ENCODE peak calls at places on chromosomes 3 and 15, in six cellular contexts. Q is OCI-LY7; W is fibroblast of lung; J is GM13976; D is activated CD8-positive, alpha-beta T cell treated with anti-CD3 and anti-CD28 coated beads for 36 hours; P is psoas muscle. N is an unnamed sample.
A peak's percentile ranks its signal among the peaks of the same experiment; 100 is the strongest.

GRCh38 chr15:63350178-63350621 is 31.4 kb downstream of the CA12 start:
- DNase-seq in Q (no peak), W (no peak), J (no peak), D (no peak), P (peak; percentile 76), N (no peak)

GRCh38 chr3:13111173-13111873 is 38.1 kb upstream of the IQSEC1 start:
- DNase-seq in Q (peak; percentile 44), W (no peak), J (no peak), D (no peak), P (no peak), N (no peak)

GRCh38 chr3:171556574-171557145 is 96.5 kb upstream of the TNIK start:
- DNase-seq in Q (no peak), W (peak; percentile 36), J (no peak), D (no peak), P (no peak), N (peak; percentile 55)

GRCh38 chr3:25558796-25559195 is 105.9 kb downstream of the TOP2B start:
- DNase-seq in Q (no peak), W (peak; percentile 89), J (no peak), D (no peak), P (no peak), N (no peak)

GRCh38 chr15:95557226-95558046 is 773.1 kb upstream of the NR2F2 start:
- DNase-seq in Q (no peak), W (peak; percentile 96), J (no peak), D (no peak), P (no peak), N (peak; percentile 92)

GRCh38 chr3:73226026-73226425 is 164.6 kb downstream of the EBLN2 start:
- DNase-seq in Q (no peak), W (peak; percentile 34), J (no peak), D (no peak), P (no peak), N (no peak)

GRCh38 chr3:197555281-197556261 is at the start of gene BDH1:
- DNase-seq in Q (peak; percentile 68), W (no peak), J (peak; percentile 82), D (peak; percentile 85), P (peak; percentile 65), N (peak; percentile 41)

GRCh38 chr3:188956839-188957489 is 214.8 kb upstream of the TPRG1 start:
- DNase-seq in Q (peak; percentile 74), W (peak; percentile 62), J (no peak), D (no peak), P (no peak), N (peak; percentile 71)

GRCh38 chr3:31176045-31176444 is 281.6 kb upstream of the GADL1 start:
- DNase-seq in Q (no peak), W (no peak), J (no peak), D (no peak), P (no peak), N (no peak)

GRCh38 chr3:141996437-141996836 is 120.0 kb downstream of the ATP1B3 start:
- DNase-seq in Q (no peak), W (peak; percentile 19), J (no peak), D (no peak), P (no peak), N (no peak)

GRCh38 chr3:15932348-15933300 is 134.8 kb upstream of the ANKRD28 start:
- DNase-seq in Q (no peak), W (no peak), J (no peak), D (no peak), P (no peak), N (no peak)

GRCh38 chr3:101070260-101071121 is 77.3 kb upstream of the ABI3BP start:
- DNase-seq in Q (peak; percentile 45), W (peak; percentile 8), J (peak; percentile 35), D (peak; percentile 80), P (peak; percentile 70), N (peak; percentile 52)

GRCh38 chr3:20023663-20024417 is 11.8 kb upstream of the PP2D1 start:
- DNase-seq in Q (peak; percentile 32), W (no peak), J (no peak), D (no peak), P (no peak), N (no peak)

GRCh38 chr3:102114264-102114979 is 265.1 kb downstream of the NFKBIZ start:
- DNase-seq in Q (no peak), W (no peak), J (no peak), D (peak; percentile 74), P (no peak), N (no peak)

GRCh38 chr15:93033434-93034045 is 55.5 kb downstream of the RGMA start:
- DNase-seq in Q (no peak), W (no peak), J (peak; percentile 23), D (no peak), P (no peak), N (no peak)

GRCh38 chr15:85479071-85479647 is 98.8 kb downstream of the AKAP13 start:
- DNase-seq in Q (no peak), W (peak; percentile 89), J (no peak), D (no peak), P (no peak), N (no peak)

GRCh38 chr3:40211579-40211978 is 97.9 kb upstream of the EIF1B start:
- DNase-seq in Q (no peak), W (peak; percentile 11), J (no peak), D (no peak), P (no peak), N (peak; percentile 74)

GRCh38 chr15:45150997-45151396 is 21.2 kb downstream of the DUOX1 start:
- DNase-seq in Q (no peak), W (no peak), J (no peak), D (no peak), P (no peak), N (no peak)

GRCh38 chr3:27720029-27720518 is 2.0 kb downstream of the EOMES start:
- DNase-seq in Q (no peak), W (no peak), J (no peak), D (no peak), P (no peak), N (no peak)

GRCh38 chr3:131988209-131988608 is 46.6 kb downstream of the CPNE4 start:
- DNase-seq in Q (no peak), W (no peak), J (no peak), D (no peak), P (no peak), N (no peak)

GRCh38 chr15:72195101-72195511 is 2.5 kb downstream of the GRAMD2A start:
- DNase-seq in Q (no peak), W (no peak), J (no peak), D (no peak), P (no peak), N (no peak)

GRCh38 chr15:64354683-64355558 is 1.1 kb downstream of the CSNK1G1 start:
- DNase-seq in Q (no peak), W (no peak), J (no peak), D (no peak), P (no peak), N (no peak)

GRCh38 chr3:37319784-37320183 is 145.4 kb upstream of the LRRFIP2 start:
- DNase-seq in Q (no peak), W (peak; percentile 43), J (no peak), D (no peak), P (no peak), N (no peak)

GRCh38 chr15:29686445-29687203 is 135.6 kb downstream of the TJP1 start:
- DNase-seq in Q (no peak), W (no peak), J (no peak), D (no peak), P (no peak), N (no peak)

DNA sequence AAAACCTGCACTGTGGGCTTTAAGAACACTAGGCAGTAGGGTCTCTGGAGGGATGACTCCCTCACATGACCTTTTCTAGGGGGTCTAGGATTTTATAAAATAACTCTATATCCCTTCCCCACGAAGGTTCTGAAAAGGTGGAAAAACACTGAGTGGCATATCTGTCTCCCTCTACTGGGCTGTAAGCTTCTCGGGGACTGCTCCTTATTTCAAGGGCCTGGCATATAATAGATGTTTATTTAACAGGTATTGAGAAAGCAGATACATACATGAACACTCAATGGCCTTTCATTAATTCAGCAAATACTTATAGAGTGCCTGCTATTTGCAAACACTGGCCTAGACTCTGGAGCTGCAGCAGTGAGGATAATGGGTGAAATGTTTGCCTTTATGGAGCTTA is 146.2 kb upstream of the WNT5A start:
- DNase-seq in Q (no peak), W (no peak), J (no peak), D (no peak), P (no peak), N (no peak)
- TF ChIP-seq CTCF in Q (peak; percentile 51), W (no peak), J (no peak), D (no peak), P (no peak), N (no peak)

DNA sequence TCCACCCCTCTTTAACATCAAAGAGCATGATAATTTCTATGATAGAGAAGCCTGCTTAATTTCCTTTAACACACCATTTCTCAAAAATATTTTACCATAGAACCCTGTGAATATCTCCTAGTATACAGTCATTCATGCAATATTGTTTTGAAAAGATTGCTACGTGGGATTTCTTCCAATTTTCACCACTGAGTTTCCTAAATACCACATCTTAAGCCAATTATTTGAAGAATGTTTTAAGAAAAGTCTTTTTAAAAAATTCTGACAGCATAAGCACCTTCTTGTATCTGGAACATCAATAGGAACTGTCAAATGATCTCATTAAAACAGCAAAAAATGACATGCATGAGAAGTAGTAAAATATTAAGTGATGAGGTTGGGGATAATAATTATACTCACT is 1126.7 kb downstream of the TUSC7 start:
- DNase-seq in Q (no peak), W (peak; percentile 52), J (no peak), D (no peak), P (no peak), N (no peak)
- TF ChIP-seq CTCF in Q (no peak), W (no peak), J (no peak), D (no peak), P (no peak), N (no peak)

DNA sequence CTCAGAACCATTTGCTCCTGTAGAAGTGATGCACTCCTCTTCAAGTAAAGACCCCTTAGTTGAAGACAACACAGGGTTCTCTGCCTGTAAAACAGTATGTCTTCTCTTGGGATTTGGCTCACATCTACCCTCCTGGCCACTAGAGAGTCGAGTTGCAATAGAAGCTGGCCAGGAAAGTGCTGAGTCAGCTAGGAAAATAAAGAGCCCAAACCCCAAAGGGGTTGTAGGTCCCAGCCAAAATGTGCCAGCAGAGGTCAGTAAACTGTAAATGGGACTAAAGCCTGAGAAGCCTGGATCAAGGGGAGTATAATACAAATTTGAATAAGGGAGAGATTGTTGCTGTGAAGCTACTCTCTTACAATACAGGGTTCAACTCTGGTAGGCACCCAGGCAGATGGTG is 37.2 kb upstream of the THBS1 start:
- DNase-seq in Q (no peak), W (no peak), J (no peak), D (no peak), P (no peak), N (peak; percentile 34)
- TF ChIP-seq CTCF in Q (no peak), W (no peak), J (no peak), D (no peak), P (no peak), N (no peak)

DNA sequence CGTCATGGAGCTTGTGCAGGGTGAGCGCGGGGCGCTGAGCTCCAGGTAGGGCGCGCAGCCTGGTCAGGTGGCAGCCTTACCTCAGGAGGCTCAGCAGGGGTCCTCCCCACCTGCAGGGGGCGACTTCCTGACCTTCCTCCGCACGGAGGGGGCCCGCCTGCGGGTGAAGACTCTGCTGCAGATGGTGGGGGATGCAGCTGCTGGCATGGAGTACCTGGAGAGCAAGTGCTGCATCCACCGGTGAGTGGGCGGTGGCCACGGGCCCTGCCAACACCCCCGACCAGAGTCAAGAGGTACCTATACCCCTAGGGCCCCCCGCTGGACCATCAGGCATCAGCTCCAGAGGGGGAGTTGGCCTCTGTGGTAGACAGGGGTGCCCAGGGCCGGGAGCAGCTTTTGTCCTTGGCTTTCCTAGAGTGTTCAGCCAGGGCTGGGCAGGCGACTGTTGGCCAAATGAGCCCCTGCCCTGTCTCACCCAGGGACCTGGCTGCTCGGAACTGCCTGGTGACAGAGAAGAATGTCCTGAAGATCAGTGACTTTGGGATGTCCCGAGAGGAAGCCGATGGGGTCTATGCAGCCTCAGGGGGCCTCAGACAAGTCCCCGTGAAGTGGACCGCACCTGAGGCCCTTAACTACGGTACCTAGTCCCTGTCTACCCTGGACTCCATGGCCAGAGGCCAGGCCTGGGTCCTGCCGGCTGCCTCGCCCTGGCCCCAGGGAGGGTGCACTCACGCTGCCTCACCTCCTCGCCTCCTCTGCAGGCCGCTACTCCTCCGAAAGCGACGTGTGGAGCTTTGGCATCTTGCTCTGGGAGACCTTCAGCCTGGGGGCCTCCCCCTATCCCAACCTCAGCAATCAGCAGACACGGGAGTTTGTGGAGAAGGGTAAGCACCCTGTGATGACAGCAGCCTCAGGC is 9.1 kb downstream of the FES start:
- DNase-seq in Q (peak; percentile 83), W (no peak), J (no peak), D (peak; percentile 37), P (no peak), N (no peak)
- TF ChIP-seq CTCF in Q (peak; percentile 80), W (no peak), J (no peak), D (peak; percentile 55), P (no peak), N (peak; percentile 12)

N was measured in MCF 10A.